ENCODE peak calls at places on chromosomes 7 and 10, in six cellular contexts. C is astrocyte; N is endodermal cell; T is CD8-positive, alpha-beta T cell; W is psoas muscle; F is prostate gland. E is an unnamed sample.

GRCh38 chr7:75915416-75916156 is 631 bp downstream of the POR start:
- DNase-seq in F (peak; percentile 15), T (peak; percentile 42), W (peak; percentile 31), C (no peak), N (peak; percentile 70), E (peak; percentile 59)

GRCh38 chr7:112449353-112449752 is 907 bp upstream of the IFRD1 start:
- DNase-seq in F (no peak), N (no peak), T (peak; percentile 50), W (no peak), C (peak; percentile 51), E (peak; percentile 72)

GRCh38 chr7:92830532-92831110 is 5.8 kb downstream of the CDK6 start:
- DNase-seq in C (peak; percentile 35), T (no peak), W (no peak), N (no peak), F (no peak), E (no peak)

GRCh38 chr7:18175801-18176450 is 148.3 kb upstream of the PRPS1L1 start:
- DNase-seq in W (no peak), F (no peak), N (no peak), T (no peak), C (peak; percentile 38), E (no peak)

GRCh38 chr7:120404042-120404441 is 131.1 kb downstream of the KCND2 start:
- DNase-seq in T (no peak), W (no peak), C (no peak), N (no peak), F (no peak), E (no peak)

GRCh38 chr10:23291551-23292334 is 52.9 kb downstream of the C10orf67 start:
- DNase-seq in T (no peak), W (no peak), N (no peak), F (no peak), C (no peak), E (no peak)

GRCh38 chr10:75034714-75035258 is 76.7 kb upstream of the SAMD8 start:
- DNase-seq in C (no peak), F (no peak), W (no peak), N (no peak), T (no peak), E (no peak)

GRCh38 chr7:152025077-152025936 is at the start of gene GALNT11:
- DNase-seq in T (peak; percentile 89), W (peak; percentile 91), N (peak; percentile 91), C (peak; percentile 61), F (peak; percentile 79), E (peak; percentile 92)

GRCh38 chr7:12031638-12032037 is 179.5 kb upstream of the TMEM106B start:
- DNase-seq in N (peak; percentile 59), C (peak; percentile 53), W (no peak), F (no peak), T (no peak), E (no peak)

GRCh38 chr10:110636572-110636931 is 7.6 kb upstream of the RBM20 start:
- DNase-seq in N (no peak), F (no peak), W (no peak), T (no peak), C (no peak), E (no peak)

GRCh38 chr10:68074775-68075549 is at the start of gene HERC4:
- DNase-seq in F (peak; percentile 93), C (peak; percentile 84), W (peak; percentile 95), T (peak; percentile 92), N (peak; percentile 97), E (peak; percentile 96)

GRCh38 chr7:38192347-38192746 is 14.3 kb downstream of the STARD3NL start:
- DNase-seq in W (no peak), F (no peak), C (no peak), T (no peak), N (no peak), E (no peak)

GRCh38 chr10:19993714-19994343 is 177.6 kb downstream of the PLXDC2 start:
- DNase-seq in W (no peak), T (no peak), C (peak; percentile 58), N (no peak), F (no peak), E (no peak)

GRCh38 chr10:102352066-102352715 is 43.3 kb upstream of the NFKB2 start:
- DNase-seq in W (peak; percentile 34), T (peak; percentile 71), N (peak; percentile 88), C (no peak), F (peak; percentile 35), E (peak; percentile 47)

GRCh38 chr10:120824864-120825263 is 26.3 kb upstream of the WDR11 start:
- DNase-seq in C (peak; percentile 3), T (no peak), F (peak; percentile 5), W (no peak), N (peak; percentile 83), E (no peak)

GRCh38 chr10:17943033-17943745 is 8.5 kb upstream of the SLC39A12 start:
- DNase-seq in N (no peak), W (no peak), T (no peak), C (no peak), F (no peak), E (no peak)

GRCh38 chr7:132251327-132251659 is 325.0 kb downstream of the PLXNA4 start:
- DNase-seq in C (no peak), N (peak; percentile 70), W (peak; percentile 62), F (peak; percentile 98), T (no peak), E (peak; percentile 76)

GRCh38 chr10:29714096-29714874 is 79.5 kb upstream of the SVIL start:
- DNase-seq in C (peak; percentile 93), T (no peak), F (no peak), W (no peak), N (no peak), E (no peak)

GRCh38 chr7:128076831-128077271 is 45.6 kb upstream of the LRRC4 start:
- DNase-seq in C (no peak), W (peak; percentile 45), F (peak; percentile 29), N (no peak), T (no peak), E (peak; percentile 73)

GRCh38 chr7:91264083-91264923 is at the start of gene FZD1:
- DNase-seq in W (peak; percentile 97), C (peak; percentile 98), T (peak; percentile 22), F (peak; percentile 98), N (peak; percentile 98), E (peak; percentile 96)

GRCh38 chr10:44883581-44884331 is 27.4 kb upstream of the TMEM72 start:
- DNase-seq in F (no peak), C (no peak), T (no peak), N (peak; percentile 45), W (no peak), E (no peak)

GRCh38 chr10:75705426-75705825 is 274.0 kb downstream of the LRMDA start:
- DNase-seq in F (no peak), T (no peak), W (no peak), N (no peak), C (no peak), E (no peak)

GRCh38 chr10:21516270-21517131 is 9.0 kb downstream of the SKIDA1 start:
- DNase-seq in C (peak; percentile 67), N (peak; percentile 89), F (peak; percentile 57), T (peak; percentile 43), W (peak; percentile 73), E (peak; percentile 68)

GRCh38 chr7:140475747-140476333 is 3.5 kb downstream of the MKRN1 start:
- DNase-seq in F (peak; percentile 51), W (no peak), C (peak; percentile 7), T (peak; percentile 52), N (peak; percentile 60), E (no peak)

GRCh38 chr10:45373003-45373782 is 823 bp upstream of the ALOX5 start:
- DNase-seq in W (peak; percentile 17), F (no peak), T (no peak), N (no peak), C (no peak), E (peak; percentile 61)

GRCh38 chr7:48083114-48083830 is 5.8 kb upstream of the UPP1 start:
- DNase-seq in N (peak; percentile 33), C (peak; percentile 85), T (no peak), F (no peak), W (no peak), E (no peak)

GRCh38 chr7:148754912-148755311 is 56.2 kb downstream of the CUL1 start:
- DNase-seq in T (no peak), F (no peak), N (no peak), W (no peak), C (no peak), E (no peak)

GRCh38 chr7:123655614-123656013 is at the start of gene LMOD2:
- DNase-seq in C (no peak), F (no peak), W (peak; percentile 41), N (no peak), T (no peak), E (no peak)
- H3K4me3 ChIP-seq in C (no peak within 1 kb of the TSS), F (no peak within 1 kb of the TSS), W (peak within 1 kb of the TSS; percentile 69), N (no peak within 1 kb of the TSS), T (no peak within 1 kb of the TSS), E (no peak within 1 kb of the TSS)

GRCh38 chr10:24697080-24697479 is 26.6 kb downstream of the ARHGAP21 start:
- DNase-seq in C (no peak), W (no peak), N (no peak), T (no peak), F (no peak), E (no peak)

GRCh38 chr10:24700911-24701310 is 22.8 kb downstream of the ARHGAP21 start:
- DNase-seq in T (no peak), W (no peak), F (no peak), N (no peak), C (no peak), E (no peak)

GRCh38 chr10:24706479-24707118 is 17.1 kb downstream of the ARHGAP21 start:
- DNase-seq in C (peak; percentile 94), F (no peak), N (no peak), W (no peak), T (peak; percentile 39), E (no peak)

GRCh38 chr10:24703700-24704099 is 20.0 kb downstream of the ARHGAP21 start:
- DNase-seq in C (peak; percentile 76), T (no peak), N (no peak), W (no peak), F (no peak), E (no peak)

DNA sequence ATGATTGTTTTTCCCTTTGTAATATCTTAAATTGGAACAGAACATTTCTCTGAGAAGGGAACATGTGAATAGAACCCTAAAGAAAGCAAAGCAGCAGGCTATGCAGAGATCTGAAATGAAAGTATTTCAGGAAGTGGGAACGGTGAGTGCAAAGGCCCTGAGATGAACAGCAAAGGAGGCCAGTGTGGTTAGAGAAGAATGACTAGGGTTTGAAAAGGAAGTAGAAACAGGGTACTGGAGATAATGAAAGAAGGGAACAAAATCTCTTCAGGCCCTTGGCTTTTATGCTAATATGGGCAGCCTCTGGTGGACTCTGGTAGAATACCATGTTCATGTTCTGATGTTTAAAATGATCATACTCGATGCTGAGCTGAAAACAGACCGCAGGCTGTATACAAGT is 22.2 kb downstream of the ARHGAP21 start:
- DNase-seq in N (no peak), T (no peak), C (no peak), F (no peak), W (no peak), E (no peak)
- TF ChIP-seq CTCF in N (no peak), T (no peak), C (no peak), F (no peak), W (no peak), E (no peak)

GRCh38 chr7:1074593-1075431 is 13.1 kb upstream of the GPER1 start:
- DNase-seq in F (no peak), N (peak; percentile 64), C (no peak), W (no peak), T (no peak), E (no peak)
- H3K27ac ChIP-seq in F (no peak overlapping the region), N (no peak overlapping the region), C (no peak overlapping the region), W (no peak overlapping the region), T (no peak overlapping the region), E (no peak overlapping the region)

DNA sequence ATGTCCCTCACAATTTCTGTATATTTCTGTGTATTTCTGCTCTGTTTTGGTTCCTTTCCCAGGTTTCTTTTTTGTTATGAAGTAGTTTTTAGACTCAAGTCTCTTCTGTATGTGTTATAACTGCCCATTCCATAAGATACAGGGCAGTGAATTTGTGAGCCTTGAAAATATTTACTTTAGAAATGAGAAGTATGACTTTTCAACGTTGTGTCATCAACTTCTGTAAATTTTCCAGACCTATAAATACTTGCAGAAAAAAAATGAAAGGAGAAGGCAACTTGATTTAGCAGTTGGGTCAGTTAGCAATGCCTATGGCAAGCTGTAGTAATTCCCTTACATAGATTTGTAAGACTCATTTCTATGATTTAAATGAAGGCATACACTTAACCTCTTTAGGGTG is 11.5 kb downstream of the EGFR start:
- DNase-seq in F (no peak), T (no peak), W (no peak), C (no peak), N (no peak), E (no peak)
- H3K4me3 ChIP-seq in F (no peak overlapping the region), T (no peak overlapping the region), W (no peak overlapping the region), C (no peak overlapping the region), N (no peak overlapping the region), E (no peak overlapping the region)